ENCODE peak calls at places on chromosome 16, in five cellular contexts. G is body of pancreas, H is heart left ventricle, C is HFF-Myc, V is AG09319. O is an unnamed sample.

GRCh38 chr16:87728026-87728425 is 37.8 kb downstream of the KLHDC4 start:
- DNase-seq in C (no peak), V (no peak), G (no peak), H (no peak), O (no peak)

GRCh38 chr16:10616744-10617640 is 36.6 kb upstream of the EMP2 start:
- DNase-seq in V (peak), H (peak), G (peak), C (no peak), O (no peak)

GRCh38 chr16:89197033-89197632 is 3.2 kb downstream of the SLC22A31 start:
- DNase-seq in C (no peak), V (no peak), H (no peak), G (no peak), O (no peak)

GRCh38 chr16:66387817-66388332 is 21.4 kb downstream of the CDH5 start:
- DNase-seq in C (no peak), H (no peak), V (no peak), G (no peak), O (no peak)

GRCh38 chr16:50354082-50354481 is 14.7 kb downstream of the BRD7 start:
- DNase-seq in H (no peak), G (no peak), C (no peak), V (no peak), O (no peak)

GRCh38 chr16:2964416-2965223 is 545 bp downstream of the KREMEN2 start:
- DNase-seq in C (no peak), V (no peak), G (peak), H (peak), O (peak)

GRCh38 chr16:3059041-3059722 is 6.3 kb upstream of the IL32 start:
- DNase-seq in V (peak), C (peak), H (peak), G (peak), O (peak)

GRCh38 chr16:81668243-81669097 is 110.6 kb upstream of the PLCG2 start:
- DNase-seq in V (no peak), G (no peak), C (no peak), H (no peak), O (no peak)

GRCh38 chr16:56744996-56745640 is 15.2 kb downstream of the NUP93 start:
- DNase-seq in C (no peak), H (no peak), V (no peak), G (no peak), O (no peak)

GRCh38 chr16:87487361-87487924 is 5.4 kb downstream of the ZCCHC14 start:
- DNase-seq in V (no peak), G (peak), C (no peak), H (no peak), O (no peak)

GRCh38 chr16:12459401-12459791 is 344.3 kb downstream of the CPPED1 start:
- DNase-seq in H (peak), C (no peak), V (no peak), G (peak), O (no peak)

GRCh38 chr16:46648656-46649055 is 27.5 kb upstream of the SHCBP1 start:
- DNase-seq in C (no peak), H (no peak), G (no peak), V (no peak), O (no peak)

GRCh38 chr16:49623501-49624266 is 232.2 kb downstream of the ZNF423 start:
- DNase-seq in G (no peak), C (no peak), H (no peak), V (no peak), O (no peak)

GRCh38 chr16:81697321-81697885 is 81.7 kb upstream of the PLCG2 start:
- DNase-seq in C (no peak), G (peak), H (no peak), V (no peak), O (peak)

GRCh38 chr16:79721186-79721745 is 120.7 kb upstream of the MAF start:
- DNase-seq in V (no peak), H (no peak), G (no peak), C (no peak), O (no peak)

GRCh38 chr16:8919934-8920465 is 37.8 kb downstream of the LITAFD start:
- DNase-seq in V (no peak), G (no peak), C (no peak), H (no peak), O (no peak)

GRCh38 chr16:2093793-2094192 is 41.9 kb downstream of the PKD1 start:
- DNase-seq in H (no peak), G (no peak), V (no peak), C (no peak), O (no peak)

GRCh38 chr16:24645739-24646645 is 83.5 kb upstream of the TNRC6A start:
- DNase-seq in V (peak), C (peak), G (no peak), H (no peak), O (no peak)

GRCh38 chr16:52773026-52773425 is 226.1 kb upstream of the TOX3 start:
- DNase-seq in H (no peak), V (no peak), C (no peak), G (no peak), O (no peak)

GRCh38 chr16:30041841-30042240 is 10.8 kb upstream of the TLCD3B start:
- DNase-seq in C (no peak), H (no peak), G (no peak), V (peak), O (no peak)

GRCh38 chr16:31488630-31489564 is 6.0 kb downstream of the SLC5A2 start:
- DNase-seq in C (no peak), H (no peak), V (no peak), G (peak), O (no peak)

GRCh38 chr16:1871974-1872635 is at the start of gene MEIOB:
- DNase-seq in G (peak), C (no peak), V (no peak), H (no peak), O (no peak)

GRCh38 chr16:71673190-71673956 is 47.4 kb downstream of the MARVELD3 start:
- DNase-seq in C (no peak), G (no peak), V (no peak), H (no peak), O (no peak)

GRCh38 chr16:49854227-49855203 is 1.4 kb downstream of the ZNF423 start:
- DNase-seq in H (peak), C (no peak), V (no peak), G (peak), O (no peak)

GRCh38 chr16:73558219-73558618 is 510.3 kb upstream of the ZFHX3 start:
- DNase-seq in G (no peak), V (no peak), C (no peak), H (no peak), O (no peak)

GRCh38 chr16:23499801-23500200 is 10.5 kb downstream of the GGA2 start:
- DNase-seq in H (no peak), G (peak), V (no peak), C (no peak), O (no peak)

GRCh38 chr16:72198021-72198420 is 26.1 kb upstream of the PMFBP1 start:
- DNase-seq in H (peak), C (peak), V (peak), G (peak), O (no peak)

GRCh38 chr16:2424061-2425007 is 4.9 kb upstream of the CCNF start:
- DNase-seq in V (no peak), G (no peak), C (no peak), H (no peak), O (no peak)

GRCh38 chr16:73253922-73254480 is 206.1 kb upstream of the ZFHX3 start:
- DNase-seq in H (no peak), C (no peak), G (no peak), V (no peak), O (no peak)

GRCh38 chr16:47058295-47059086 is 85.0 kb upstream of the DNAJA2 start:
- DNase-seq in G (no peak), V (no peak), C (no peak), H (no peak), O (no peak)

GRCh38 chr16:70634861-70635260 is 11.5 kb upstream of the IL34 start:
- DNase-seq in G (no peak), V (no peak), H (no peak), C (no peak), O (no peak)

GRCh38 chr16:22337849-22338248 is 36.6 kb downstream of the CDR2 start:
- DNase-seq in V (no peak), H (no peak), G (no peak), C (no peak), O (no peak)

GRCh38 chr16:67963325-67964321 is 4.8 kb downstream of the SLC12A4 start:
- DNase-seq in H (peak), C (no peak), G (peak), V (no peak), O (no peak)

GRCh38 chr16:70324998-70325765 is 21.5 kb upstream of the DDX19A start:
- DNase-seq in G (no peak), C (no peak), H (no peak), V (no peak), O (no peak)

GRCh38 chr16:26963109-26963508 is 103.6 kb upstream of the C16orf82 start:
- DNase-seq in C (no peak), G (no peak), V (no peak), H (no peak), O (no peak)
- TF ChIP-seq CTCF in C (peak), G (no peak), V (peak), H (no peak), O (peak)

DNA sequence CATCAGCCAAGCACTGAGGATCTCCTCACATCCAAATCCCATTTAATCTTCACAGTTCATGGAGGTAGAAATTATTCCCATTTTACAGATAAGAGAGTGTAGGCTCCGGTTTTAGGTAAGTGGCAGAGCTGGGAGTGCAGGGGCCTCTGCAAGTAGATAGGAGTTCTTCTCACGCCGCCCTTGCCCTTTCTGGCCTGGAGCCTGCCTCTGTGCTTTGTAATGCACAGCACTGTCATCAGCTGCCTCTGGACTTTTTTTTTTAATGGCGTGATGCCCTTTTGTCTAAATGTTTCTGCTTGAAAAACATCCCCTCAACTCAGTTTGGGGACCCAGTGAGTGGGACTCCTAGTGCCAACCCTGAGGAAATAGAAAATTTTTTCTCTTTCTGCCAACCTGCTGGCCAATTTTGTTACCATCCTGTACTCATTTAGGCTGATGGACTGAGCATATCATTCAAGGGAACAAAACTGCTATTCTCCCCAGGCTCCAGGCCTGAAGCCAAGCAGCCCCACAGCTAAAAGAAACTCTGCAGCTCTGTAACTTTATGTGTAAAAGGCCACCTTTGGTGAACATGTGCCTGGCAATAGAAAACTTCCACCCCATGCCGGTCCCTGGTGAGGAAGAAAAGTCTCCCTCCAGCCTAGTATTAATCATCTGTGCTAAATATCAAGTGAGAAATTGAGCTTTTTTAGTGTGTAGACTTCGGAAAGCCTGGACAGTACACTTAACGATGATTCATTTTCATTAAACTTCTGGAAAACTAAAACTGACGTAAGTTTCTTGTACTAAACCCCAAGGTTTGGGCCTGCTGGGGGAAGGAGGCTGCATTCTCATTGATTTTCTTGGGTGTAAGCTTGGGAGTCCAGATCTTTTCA is 22.5 kb downstream of the SLC6A2 start:
- DNase-seq in V (no peak), C (no peak), H (no peak), G (no peak), O (no peak)
- TF ChIP-seq CTCF in V (no peak), C (no peak), H (no peak), G (no peak), O (no peak)

DNA sequence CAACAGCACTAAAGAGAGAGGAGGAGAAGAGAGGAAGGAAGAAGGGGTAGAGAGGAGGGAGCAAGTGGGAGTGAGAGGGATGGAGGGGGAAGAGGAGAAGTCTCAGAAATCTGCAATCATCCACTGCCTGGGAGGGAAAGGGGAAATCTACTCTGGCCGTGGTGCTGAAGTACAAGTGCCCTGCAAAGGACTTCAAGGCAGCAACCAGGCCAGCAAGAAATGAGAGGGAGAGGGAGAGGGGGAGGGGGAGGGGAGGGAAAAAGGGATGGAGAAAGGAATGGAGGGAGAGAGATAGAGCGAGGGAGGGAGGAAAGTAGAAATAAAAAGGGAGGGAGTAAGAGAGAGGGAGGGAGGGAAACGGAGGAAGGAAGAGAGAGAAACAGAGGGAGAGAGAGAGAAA is 130.8 kb upstream of the EEF2KMT start:
- DNase-seq in H (no peak), C (no peak), V (no peak), G (no peak), O (no peak)
- TF ChIP-seq CTCF in H (no peak), C (no peak), V (no peak), G (no peak), O (no peak)

GRCh38 chr16:57994778-57995177 is 5.7 kb downstream of the ZNF319 start:
- DNase-seq in V (no peak), C (no peak), H (no peak), G (peak), O (no peak)
- TF ChIP-seq CTCF in V (peak), C (peak), H (no peak), G (no peak), O (no peak)

GRCh38 chr16:84650062-84650991 is 2.0 kb downstream of the KLHL36 start:
- DNase-seq in H (no peak), V (no peak), C (no peak), G (no peak), O (no peak)

GRCh38 chr16:84648595-84649510 is 542 bp downstream of the KLHL36 start:
- DNase-seq in H (peak), V (no peak), G (peak), C (no peak), O (no peak)

GRCh38 chr16:84649511-84649861 is 1.2 kb downstream of the KLHL36 start:
- DNase-seq in G (no peak), C (no peak), H (no peak), V (no peak), O (no peak)

GRCh38 chr16:84643677-84644076 is 4.6 kb upstream of the KLHL36 start:
- DNase-seq in G (no peak), C (no peak), V (no peak), H (no peak), O (no peak)

DNA sequence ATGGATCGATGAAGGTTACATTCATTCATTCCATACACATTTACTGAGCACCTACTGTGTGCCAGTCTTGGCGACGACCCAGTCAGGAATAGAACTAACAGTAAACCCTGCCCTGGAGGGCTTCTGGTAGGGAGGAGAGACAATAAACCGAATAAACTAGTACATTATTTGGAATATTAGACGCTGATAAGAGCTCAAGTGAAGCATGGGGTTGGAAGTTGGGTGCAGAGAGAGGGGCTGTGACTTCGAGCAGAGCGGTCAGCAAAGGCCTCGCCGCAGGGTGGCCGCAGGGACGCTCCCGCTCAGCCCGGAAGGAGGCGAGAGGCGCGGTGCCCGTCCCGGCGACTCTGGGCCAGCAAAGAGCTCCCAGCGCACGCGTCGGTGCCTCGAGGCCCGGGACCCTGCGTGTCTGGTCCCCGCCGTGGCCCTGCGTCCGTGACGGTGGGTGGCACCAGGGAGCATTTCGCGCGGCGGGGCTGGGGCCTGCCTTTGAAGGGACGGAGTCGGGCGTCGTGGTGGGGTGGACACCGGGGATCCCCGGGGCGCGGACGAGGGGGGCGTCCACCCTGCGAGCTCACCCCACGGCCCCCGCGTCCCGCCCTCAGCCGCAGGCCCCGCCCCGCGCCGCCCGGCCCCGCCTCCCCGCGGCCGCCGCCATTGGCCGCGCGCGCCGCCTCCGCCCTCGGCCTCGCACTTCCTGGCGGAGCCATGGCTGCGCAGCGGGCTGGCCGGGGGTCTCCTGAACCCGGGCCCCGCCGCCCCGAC is at the start of gene KLHL36:
- DNase-seq in V (no peak), G (peak), H (peak), C (no peak), O (peak)
- TF ChIP-seq CTCF in V (no peak), G (no peak), H (no peak), C (no peak), O (no peak)

GRCh38 chr16:648786-649589 is at the start of gene WDR90:
- DNase-seq in G (peak), V (peak), H (peak), C (peak), O (peak)

GRCh38 chr16:646679-647172 is 2.4 kb upstream of the WDR90 start:
- DNase-seq in H (no peak), V (no peak), C (no peak), G (no peak), O (no peak)

GRCh38 chr16:647173-647902 is 1.8 kb upstream of the WDR90 start:
- DNase-seq in H (no peak), C (no peak), G (peak), V (no peak), O (no peak)

GRCh38 chr16:649646-650045 is 481 bp downstream of the WDR90 start:
- DNase-seq in V (no peak), G (no peak), C (no peak), H (no peak), O (no peak)

GRCh38 chr16:648071-648785 is 937 bp upstream of the WDR90 start:
- DNase-seq in H (no peak), G (peak), C (no peak), V (no peak), O (no peak)
- TF ChIP-seq CTCF in H (no peak), G (no peak), C (peak), V (peak), O (peak)

O was measured in CD4-positive, alpha-beta T cell.